ENCODE peak calls at places on chromosomes 7 and 10, in ten cellular contexts. C, E, J, Q, R, U, X, P, W and K are unnamed samples.

GRCh38 chr7:22393825-22394458 is 37.0 kb upstream of the RAPGEF5 start:
- DNase-seq in C (no peak), W (no peak), X (peak), U (no peak), E (peak), R (no peak), J (no peak), P (no peak), Q (no peak), K (no peak)

GRCh38 chr10:132305654-132306340 is 2.0 kb downstream of the STK32C start:
- DNase-seq in Q (no peak), W (no peak), R (no peak), X (no peak), P (no peak), C (no peak), U (no peak), E (no peak), J (no peak), K (no peak)

GRCh38 chr7:23218196-23218595 is 28.4 kb upstream of the GPNMB start:
- DNase-seq in Q (no peak), E (no peak), R (no peak), W (no peak), J (no peak), U (no peak), X (no peak), C (no peak), P (no peak), K (no peak)

GRCh38 chr7:40822861-40823260 is 688.1 kb downstream of the SUGCT start:
- DNase-seq in E (no peak), C (no peak), Q (no peak), X (peak), R (no peak), P (no peak), U (no peak), J (no peak), W (no peak), K (no peak)

GRCh38 chr10:22894714-22895113 is 33.1 kb upstream of the ARMC3 start:
- DNase-seq in J (no peak), Q (no peak), U (no peak), C (no peak), X (no peak), W (no peak), R (no peak), E (no peak), P (no peak), K (no peak)

GRCh38 chr10:209357-209756 is 74.1 kb downstream of the ZMYND11 start:
- DNase-seq in J (no peak), E (peak), P (no peak), W (no peak), C (no peak), X (peak), Q (no peak), U (no peak), R (no peak), K (no peak)

GRCh38 chr10:6409982-6410694 is 169.9 kb downstream of the PRKCQ start:
- DNase-seq in R (peak), P (no peak), U (no peak), X (peak), Q (no peak), J (no peak), E (peak), C (peak), W (no peak), K (no peak)

GRCh38 chr7:155483868-155484325 is 26.0 kb downstream of the EN2 start:
- DNase-seq in U (peak), E (no peak), W (peak), J (no peak), C (no peak), Q (no peak), P (no peak), R (no peak), X (no peak), K (no peak)

GRCh38 chr10:54799491-54799890 is 1.5 kb downstream of the PCDH15 start:
- DNase-seq in P (no peak), J (no peak), Q (no peak), X (no peak), U (no peak), C (no peak), W (no peak), R (no peak), E (no peak), K (no peak)

GRCh38 chr7:81162771-81163525 is 244.1 kb upstream of the SEMA3C start:
- DNase-seq in E (peak), Q (no peak), P (no peak), J (no peak), U (no peak), R (no peak), W (no peak), C (no peak), X (peak), K (no peak)